ENCODE peak calls at places on chromosomes 3 and 15, in five cellular contexts. T is stimulated activated CD4-positive, alpha-beta T cell treated with anti-CD3 and anti-CD28 coated beads, Interleukin-4, amount 100 ng/mL, for 48 hours; L is ovary; S is CMK; N is COR-L47. V is an unnamed sample.

GRCh38 chr3:50876947-50877346 is 202.2 kb downstream of the DOCK3 start:
- DNase-seq in S (no peak), L (no peak), T (no peak), N (no peak), V (no peak)

GRCh38 chr3:77489216-77489615 is 449.3 kb downstream of the ROBO2 start:
- DNase-seq in L (no peak), N (no peak), T (no peak), S (no peak), V (no peak)

GRCh38 chr15:96147267-96147666 is 183.2 kb upstream of the NR2F2 start:
- DNase-seq in S (no peak), N (no peak), L (no peak), T (no peak), V (no peak)

GRCh38 chr15:71651750-71652186 is 158.6 kb upstream of the NR2E3 start:
- DNase-seq in L (no peak), N (peak), T (no peak), S (no peak), V (no peak)

GRCh38 chr15:38128389-38128788 is 124.2 kb upstream of the SPRED1 start:
- DNase-seq in S (no peak), N (no peak), L (no peak), T (no peak), V (no peak)

GRCh38 chr3:197599089-197599765 is 43.5 kb upstream of the BDH1 start:
- DNase-seq in S (peak), L (peak), N (no peak), T (peak), V (peak)

GRCh38 chr3:184586871-184587270 is 25.3 kb downstream of the EPHB3 start:
- DNase-seq in T (no peak), N (no peak), S (no peak), L (no peak), V (no peak)

GRCh38 chr3:127886276-127886862 is 28.7 kb upstream of the KBTBD12 start:
- DNase-seq in T (no peak), S (peak), L (no peak), N (no peak), V (no peak)

GRCh38 chr15:72353266-72353665 is 22.5 kb downstream of the HEXA start:
- DNase-seq in S (no peak), N (no peak), L (no peak), T (no peak), V (no peak)

GRCh38 chr3:133457465-133458067 is 57.7 kb downstream of the BFSP2 start:
- DNase-seq in S (no peak), T (no peak), L (no peak), N (no peak), V (no peak)

GRCh38 chr15:22831473-22831872 is 7.0 kb upstream of the NIPA2 start:
- DNase-seq in S (no peak), T (no peak), L (no peak), N (peak), V (no peak)

GRCh38 chr15:90003736-90004135 is 2.6 kb downstream of the ZNF710 start:
- DNase-seq in L (peak), N (no peak), T (no peak), S (no peak), V (no peak)

GRCh38 chr3:13890377-13891016 is 10.6 kb upstream of the WNT7A start:
- DNase-seq in T (no peak), N (no peak), S (peak), L (no peak), V (no peak)

GRCh38 chr3:52633786-52634185 is 51.9 kb downstream of the PBRM1 start:
- DNase-seq in L (no peak), S (no peak), T (no peak), N (no peak), V (no peak)

GRCh38 chr15:96273317-96274086 is 57.0 kb upstream of the NR2F2 start:
- DNase-seq in S (peak), L (no peak), N (no peak), T (peak), V (no peak)

GRCh38 chr15:41115088-41115651 is 910 bp downstream of the INO80 start:
- DNase-seq in S (no peak), T (no peak), N (no peak), L (no peak), V (no peak)

GRCh38 chr15:90345859-90346258 is 6.2 kb upstream of the ZNF774 start:
- DNase-seq in T (no peak), N (no peak), S (no peak), L (no peak), V (peak)

GRCh38 chr3:74630602-74631001 is 16.1 kb upstream of the CNTN3 start:
- DNase-seq in S (no peak), L (no peak), T (no peak), N (no peak), V (no peak)

GRCh38 chr3:23439080-23439479 is 236.0 kb downstream of the UBE2E2 start:
- DNase-seq in L (no peak), S (no peak), N (no peak), T (no peak), V (no peak)

GRCh38 chr3:94146455-94146854 is 83.6 kb downstream of the NSUN3 start:
- DNase-seq in N (no peak), T (no peak), S (no peak), L (no peak), V (no peak)

GRCh38 chr3:169822540-169822939 is 9.8 kb upstream of the LRRC34 start:
- DNase-seq in N (no peak), S (no peak), T (no peak), L (no peak), V (no peak)

V was measured in aorta.